ENCODE peak calls at places on chromosomes 12 and 14, in four cellular contexts. R is endodermal cell; K is CD8-positive, alpha-beta T cell; L is testis. M is an unnamed sample.

GRCh38 chr12:3560295-3560620 is 69.3 kb downstream of the PRMT8 start:
- DNase-seq in K (no peak), R (no peak), L (no peak), M (no peak)

GRCh38 chr14:89912667-89913211 is 41.8 kb downstream of the EFCAB11 start:
- DNase-seq in K (no peak), L (no peak), R (no peak), M (no peak)

GRCh38 chr14:77085538-77085937 is 12.5 kb upstream of the CIPC start:
- DNase-seq in K (no peak), L (no peak), R (peak; percentile 80), M (no peak)

GRCh38 chr14:95518045-95518751 is 1.7 kb upstream of the SYNE3 start:
- DNase-seq in R (no peak), L (peak; percentile 68), K (no peak), M (no peak)

GRCh38 chr12:31578632-31579031 is 12.3 kb downstream of the DENND5B start:
- DNase-seq in K (no peak), L (no peak), R (no peak), M (no peak)

GRCh38 chr12:89040146-89040964 is 311.9 kb downstream of the DUSP6 start:
- DNase-seq in R (peak; percentile 55), L (no peak), K (peak; percentile 41), M (peak; percentile 71)

GRCh38 chr12:76264617-76265016 is 83.6 kb downstream of the BBS10 start:
- DNase-seq in K (no peak), R (peak; percentile 7), L (no peak), M (no peak)

GRCh38 chr14:104082807-104083206 is 2.7 kb upstream of the ASPG start:
- DNase-seq in K (no peak), L (no peak), R (no peak), M (peak; percentile 85)

GRCh38 chr12:15956413-15957185 is 45.5 kb downstream of the DERA start:
- DNase-seq in K (no peak), L (no peak), R (no peak), M (no peak)

GRCh38 chr12:89166525-89166934 is 185.8 kb downstream of the DUSP6 start:
- DNase-seq in K (no peak), R (no peak), L (no peak), M (no peak)

GRCh38 chr12:89707623-89707991 is 1.0 kb downstream of the ATP2B1 start:
- DNase-seq in R (peak; percentile 88), L (no peak), K (no peak), M (peak; percentile 39)

GRCh38 chr14:88212691-88213090 is 110.4 kb downstream of the KCNK10 start:
- DNase-seq in L (no peak), K (no peak), R (no peak), M (no peak)

GRCh38 chr12:52391618-52392002 is 6.2 kb upstream of the KRT84 start:
- DNase-seq in L (peak; percentile 57), R (no peak), K (no peak), M (peak; percentile 51)

GRCh38 chr12:54139030-54139429 is 49.8 kb downstream of the SMUG1 start:
- DNase-seq in R (no peak), L (no peak), K (no peak), M (no peak)

GRCh38 chr14:68593806-68594536 is 198.9 kb downstream of the ZFP36L1 start:
- DNase-seq in R (peak; percentile 50), L (no peak), K (no peak), M (no peak)

GRCh38 chr12:29700761-29701481 is 82.8 kb downstream of the TMTC1 start:
- DNase-seq in L (no peak), K (no peak), R (no peak), M (no peak)

GRCh38 chr14:95018845-95019244 is 138.5 kb downstream of the DICER1 start:
- DNase-seq in L (no peak), R (no peak), K (no peak), M (no peak)

GRCh38 chr14:60848066-60848465 is 113.5 kb downstream of the MNAT1 start:
- DNase-seq in L (no peak), R (no peak), K (no peak), M (no peak)

GRCh38 chr14:104642540-104642868 is 37.9 kb upstream of the TMEM179 start:
- DNase-seq in L (no peak), K (no peak), R (peak; percentile 40), M (no peak)

GRCh38 chr14:70822706-70823185 is 13.4 kb upstream of the MAP3K9 start:
- DNase-seq in R (peak; percentile 94), L (peak; percentile 40), K (no peak), M (peak; percentile 59)

GRCh38 chr14:69887740-69888657 is 8.8 kb downstream of the SMOC1 start:
- DNase-seq in K (no peak), R (no peak), L (no peak), M (no peak)

GRCh38 chr14:101254805-101255764 is 306.2 kb upstream of the DIO3 start:
- DNase-seq in K (no peak), R (peak; percentile 26), L (peak; percentile 84), M (no peak)

GRCh38 chr12:91493308-91493707 is 310.7 kb upstream of the DCN start:
- DNase-seq in K (no peak), L (no peak), R (no peak), M (no peak)

GRCh38 chr12:12985817-12986408 is 14.2 kb downstream of the HEBP1 start:
- DNase-seq in R (peak; percentile 92), L (peak; percentile 62), K (no peak), M (no peak)

GRCh38 chr14:54692261-54692861 is 125.4 kb downstream of the SAMD4A start:
- DNase-seq in K (no peak), L (no peak), R (no peak), M (no peak)

GRCh38 chr12:86647800-86648199 is 391.6 kb upstream of the MGAT4C start:
- DNase-seq in K (no peak), L (no peak), R (no peak), M (no peak)

GRCh38 chr14:105890474-105891220 is 364.3 kb downstream of the TMEM121 start:
- DNase-seq in R (peak; percentile 11), L (no peak), K (no peak), M (no peak)

GRCh38 chr12:131607658-131608447 is 103.0 kb upstream of the SFSWAP start:
- DNase-seq in R (no peak), K (no peak), L (no peak), M (peak; percentile 15)

GRCh38 chr12:87827638-87828264 is 201.4 kb downstream of the C12orf50 start:
- DNase-seq in R (no peak), L (no peak), K (no peak), M (no peak)

GRCh38 chr14:101174980-101175606 is 271.6 kb upstream of the RTL1 start:
- DNase-seq in R (no peak), K (no peak), L (no peak), M (no peak)

GRCh38 chr12:82479511-82479910 is 121.2 kb downstream of the METTL25 start:
- DNase-seq in R (no peak), K (no peak), L (no peak), M (no peak)

GRCh38 chr12:52634266-52635056 is 16.1 kb upstream of the KRT73 start:
- DNase-seq in L (peak; percentile 89), R (peak; percentile 24), K (no peak), M (no peak)

GRCh38 chr12:5333096-5333495 is 98.8 kb upstream of the NTF3 start:
- DNase-seq in L (peak; percentile 14), R (no peak), K (no peak), M (no peak)

GRCh38 chr14:61219256-61219655 is 61.9 kb downstream of the TMEM30B start:
- DNase-seq in L (no peak), K (no peak), R (no peak), M (no peak)

GRCh38 chr12:2125651-2126050 is 72.9 kb downstream of the CACNA1C start:
- DNase-seq in R (no peak), K (no peak), L (no peak), M (no peak)

GRCh38 chr12:128879898-128880764 is 26.9 kb downstream of the GLT1D1 start:
- DNase-seq in R (no peak), K (no peak), L (no peak), M (no peak)

GRCh38 chr12:4591180-4591687 is 29.2 kb downstream of the DYRK4 start:
- DNase-seq in K (no peak), L (no peak), R (no peak), M (peak; percentile 41)

GRCh38 chr12:56336361-56337167 is 2.1 kb upstream of the IL23A start:
- DNase-seq in K (no peak), L (no peak), R (no peak), M (no peak)

GRCh38 chr14:89399594-89400068 is 17.4 kb downstream of the FOXN3 start:
- DNase-seq in K (no peak), R (peak; percentile 66), L (no peak), M (no peak)

DNA sequence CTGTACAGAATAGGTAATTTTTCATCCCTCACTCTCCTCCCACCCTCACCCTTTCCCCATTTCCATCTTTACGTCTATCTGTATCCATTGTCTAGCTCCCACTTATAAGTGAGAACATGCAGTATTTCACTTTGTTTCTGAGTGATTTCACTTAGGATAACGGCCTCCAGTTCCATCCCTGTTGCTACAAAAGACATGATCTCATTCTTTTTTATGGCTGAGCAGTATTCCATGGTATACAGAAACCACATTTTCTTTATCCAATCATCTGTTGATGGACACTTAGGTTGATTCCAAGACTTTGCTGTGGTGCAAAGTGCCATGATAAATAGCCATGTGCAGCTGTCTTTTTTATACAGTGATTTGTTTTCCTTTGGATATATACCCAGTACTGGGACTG is 16.4 kb downstream of the EEA1 start:
- DNase-seq in K (no peak), R (no peak), L (no peak), M (no peak)
- H3K4me3 ChIP-seq in K (no peak overlapping the region), R (no peak overlapping the region), L (no peak overlapping the region), M (no peak overlapping the region)

DNA sequence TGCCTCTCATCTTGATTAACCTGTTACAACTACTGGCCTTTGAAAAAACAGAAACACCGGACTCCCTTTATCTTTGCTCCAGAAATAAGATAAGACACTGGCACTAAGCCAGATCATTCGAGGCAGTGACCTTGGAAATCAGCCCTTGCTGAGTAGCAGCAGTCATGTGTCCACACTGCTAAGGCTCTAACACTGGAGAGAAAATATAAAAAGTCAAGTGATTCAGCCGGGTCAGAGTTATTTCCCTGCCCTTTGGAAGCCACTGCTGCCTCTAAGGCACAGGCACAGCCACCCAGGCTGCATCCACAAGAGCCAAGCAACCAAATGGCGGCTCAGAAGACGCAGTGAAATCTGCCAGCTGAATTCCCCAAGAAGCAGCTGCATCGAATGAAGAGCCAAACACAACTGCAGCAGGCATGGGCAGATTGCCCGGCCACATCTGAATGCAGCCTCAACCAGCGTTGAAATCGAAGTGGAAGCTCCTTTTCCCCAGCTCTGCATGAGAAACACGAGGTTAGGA is 40.7 kb downstream of the NT5DC3 start:
- DNase-seq in R (peak; percentile 38), K (no peak), L (peak; percentile 77), M (peak; percentile 53)
- H3K36me3 ChIP-seq in R (peaks cover 69% of the 10 kb centered on the region), K (no peaks in the 10 kb centered on the region), L (no peaks in the 10 kb centered on the region), M (no peaks in the 10 kb centered on the region)

GRCh38 chr14:73787760-73788508 is 63.7 kb upstream of the PTGR2 start:
- DNase-seq in K (no peak), L (no peak), R (no peak), M (peak; percentile 42)
- H3K4me1 ChIP-seq in K (peaks cover 49% of the 10 kb centered on the region), L (peaks cover 61% of the 10 kb centered on the region), R (peaks cover 14% of the 10 kb centered on the region), M (peaks cover 42% of the 10 kb centered on the region)

GRCh38 chr14:72888202-72888601 is 5.7 kb downstream of the DPF3 start:
- DNase-seq in L (no peak), R (no peak), K (no peak), M (no peak)
- H3K4me3 ChIP-seq in L (no peak overlapping the region), R (no peak overlapping the region), K (no peak overlapping the region), M (no peak overlapping the region)